ENCODE peak calls at places on chromosomes 11 and 22, in eight cellular contexts. One of them, this sample, is unnamed.

GRCh38 chr11:76769645-76770586 is 13.2 kb upstream of the TSKU start:
- DNase-seq in mammary epithelial cell: peak; percentile 52
- DNase-seq in thoracic aorta: no peak
- DNase-seq in upper lobe of right lung: peak; percentile 78
- DNase-seq in prostate gland: no peak
- DNase-seq in A549: peak; percentile 93
- DNase-seq in IMR-90: peak; percentile 72
- DNase-seq in right lobe of liver: peak; percentile 96
- DNase-seq in this sample: no peak

GRCh38 chr11:117911694-117912093 is 17.5 kb downstream of the TMPRSS13 start:
- DNase-seq in IMR-90: no peak
- DNase-seq in mammary epithelial cell: no peak
- DNase-seq in prostate gland: no peak
- DNase-seq in thoracic aorta: no peak
- DNase-seq in A549: no peak
- DNase-seq in upper lobe of right lung: no peak
- DNase-seq in right lobe of liver: peak; percentile 19
- DNase-seq in this sample: no peak

GRCh38 chr11:69867076-69868002 is 48.1 kb upstream of the FGF3 start:
- DNase-seq in A549: no peak
- DNase-seq in upper lobe of right lung: no peak
- DNase-seq in IMR-90: peak; percentile 53
- DNase-seq in mammary epithelial cell: no peak
- DNase-seq in thoracic aorta: no peak
- DNase-seq in right lobe of liver: peak; percentile 96
- DNase-seq in prostate gland: no peak
- DNase-seq in this sample: no peak

GRCh38 chr11:7442588-7443215 is 42.6 kb upstream of the OLFML1 start:
- DNase-seq in thoracic aorta: no peak
- DNase-seq in mammary epithelial cell: peak; percentile 40
- DNase-seq in A549: peak; percentile 56
- DNase-seq in right lobe of liver: peak; percentile 72
- DNase-seq in upper lobe of right lung: peak; percentile 74
- DNase-seq in prostate gland: peak; percentile 45
- DNase-seq in IMR-90: peak; percentile 31
- DNase-seq in this sample: peak; percentile 11

GRCh38 chr11:2940930-2941821 is 12.0 kb upstream of the PHLDA2 start:
- DNase-seq in A549: no peak
- DNase-seq in mammary epithelial cell: peak; percentile 32
- DNase-seq in thoracic aorta: no peak
- DNase-seq in IMR-90: no peak
- DNase-seq in prostate gland: no peak
- DNase-seq in right lobe of liver: peak; percentile 84
- DNase-seq in upper lobe of right lung: peak; percentile 64
- DNase-seq in this sample: no peak

GRCh38 chr11:111922803-111923202 is 4.1 kb downstream of the C11orf52 start:
- DNase-seq in right lobe of liver: peak; percentile 73
- DNase-seq in upper lobe of right lung: no peak
- DNase-seq in thoracic aorta: peak; percentile 81
- DNase-seq in mammary epithelial cell: peak; percentile 46
- DNase-seq in IMR-90: peak; percentile 89
- DNase-seq in prostate gland: peak; percentile 90
- DNase-seq in A549: no peak
- DNase-seq in this sample: no peak

GRCh38 chr22:37440875-37441274 is 13.6 kb upstream of the ELFN2 start:
- DNase-seq in right lobe of liver: no peak
- DNase-seq in upper lobe of right lung: no peak
- DNase-seq in IMR-90: no peak
- DNase-seq in mammary epithelial cell: no peak
- DNase-seq in A549: no peak
- DNase-seq in prostate gland: no peak
- DNase-seq in thoracic aorta: no peak
- DNase-seq in this sample: no peak

GRCh38 chr11:68505596-68505995 is 45.0 kb downstream of the PPP6R3 start:
- DNase-seq in IMR-90: peak; percentile 42
- DNase-seq in thoracic aorta: no peak
- DNase-seq in mammary epithelial cell: no peak
- DNase-seq in A549: no peak
- DNase-seq in upper lobe of right lung: no peak
- DNase-seq in right lobe of liver: no peak
- DNase-seq in prostate gland: no peak
- DNase-seq in this sample: no peak

DNA sequence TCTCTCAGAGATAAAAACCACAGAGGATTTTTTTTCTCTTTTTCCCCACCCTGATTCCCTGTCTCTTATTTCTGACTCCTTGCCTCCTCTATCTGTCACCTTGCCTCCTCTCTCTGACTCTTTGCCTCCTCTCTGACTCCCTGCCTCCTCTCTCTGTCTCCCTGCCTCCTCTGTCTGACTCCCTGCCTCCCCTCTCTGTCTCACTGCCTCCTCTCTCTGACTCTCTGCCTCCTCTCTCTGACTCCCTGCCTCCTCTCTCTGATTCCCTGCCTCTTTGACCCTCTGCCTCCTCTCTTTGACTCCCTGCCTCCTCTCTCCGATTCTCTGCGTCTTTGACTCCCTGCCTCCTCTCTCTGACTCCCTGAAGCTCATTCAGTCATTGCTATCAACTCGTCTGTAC is 3.1 kb downstream of the RASD2 start:
- DNase-seq in thoracic aorta: no peak
- DNase-seq in upper lobe of right lung: no peak
- DNase-seq in IMR-90: no peak
- DNase-seq in mammary epithelial cell: no peak
- DNase-seq in A549: no peak
- DNase-seq in right lobe of liver: no peak
- DNase-seq in prostate gland: no peak
- DNase-seq in this sample: no peak
- TF ChIP-seq CTCF in thoracic aorta: no peak
- TF ChIP-seq CTCF in upper lobe of right lung: no peak
- TF ChIP-seq CTCF in IMR-90: no peak
- TF ChIP-seq CTCF in mammary epithelial cell: no peak
- TF ChIP-seq CTCF in A549: no peak
- TF ChIP-seq CTCF in right lobe of liver: no peak
- TF ChIP-seq CTCF in prostate gland: no peak
- TF ChIP-seq CTCF in this sample: no peak

GRCh38 chr11:821513-822371 is 3.0 kb downstream of the PNPLA2 start:
- DNase-seq in prostate gland: no peak
- DNase-seq in thoracic aorta: no peak
- DNase-seq in upper lobe of right lung: peak; percentile 83
- DNase-seq in right lobe of liver: no peak
- DNase-seq in IMR-90: no peak
- DNase-seq in mammary epithelial cell: no peak
- DNase-seq in A549: no peak
- DNase-seq in this sample: no peak
- H3K4me1 ChIP-seq in prostate gland: peaks cover 23% of the 10 kb centered on the region
- H3K4me1 ChIP-seq in thoracic aorta: peaks cover 25% of the 10 kb centered on the region
- H3K4me1 ChIP-seq in upper lobe of right lung: peaks cover 37% of the 10 kb centered on the region
- H3K4me1 ChIP-seq in right lobe of liver: peaks cover 48% of the 10 kb centered on the region
- H3K4me1 ChIP-seq in IMR-90: peaks cover 21% of the 10 kb centered on the region
- H3K4me1 ChIP-seq in mammary epithelial cell: peaks cover 31% of the 10 kb centered on the region
- H3K4me1 ChIP-seq in A549: peaks cover 56% of the 10 kb centered on the region
- H3K4me1 ChIP-seq in this sample: peaks cover 25% of the 10 kb centered on the region

GRCh38 chr11:131942878-131943277 is 572.5 kb downstream of the NTM start:
- DNase-seq in IMR-90: no peak
- DNase-seq in right lobe of liver: no peak
- DNase-seq in thoracic aorta: no peak
- DNase-seq in prostate gland: no peak
- DNase-seq in A549: no peak
- DNase-seq in mammary epithelial cell: no peak
- DNase-seq in upper lobe of right lung: no peak
- DNase-seq in this sample: no peak
- TF ChIP-seq CTCF in IMR-90: no peak
- TF ChIP-seq CTCF in right lobe of liver: no peak
- TF ChIP-seq CTCF in thoracic aorta: no peak
- TF ChIP-seq CTCF in prostate gland: no peak
- TF ChIP-seq CTCF in A549: no peak
- TF ChIP-seq CTCF in mammary epithelial cell: no peak
- TF ChIP-seq CTCF in upper lobe of right lung: no peak
- TF ChIP-seq CTCF in this sample: no peak

GRCh38 chr22:46006379-46007002 is 29.5 kb upstream of the WNT7B start:
- DNase-seq in prostate gland: peak; percentile 85
- DNase-seq in upper lobe of right lung: peak; percentile 96
- DNase-seq in thoracic aorta: peak; percentile 85
- DNase-seq in A549: peak; percentile 80
- DNase-seq in IMR-90: peak; percentile 80
- DNase-seq in mammary epithelial cell: peak; percentile 78
- DNase-seq in right lobe of liver: peak; percentile 89
- DNase-seq in this sample: no peak
- H3K4me1 ChIP-seq in prostate gland: peaks cover 11% of the 10 kb centered on the region
- H3K4me1 ChIP-seq in upper lobe of right lung: peaks cover 49% of the 10 kb centered on the region
- H3K4me1 ChIP-seq in thoracic aorta: peaks cover 24% of the 10 kb centered on the region
- H3K4me1 ChIP-seq in A549: peaks cover 31% of the 10 kb centered on the region
- H3K4me1 ChIP-seq in IMR-90: peaks cover 30% of the 10 kb centered on the region
- H3K4me1 ChIP-seq in mammary epithelial cell: peaks cover 46% of the 10 kb centered on the region
- H3K4me1 ChIP-seq in right lobe of liver: peaks cover 7% of the 10 kb centered on the region
- H3K4me1 ChIP-seq in this sample: peaks cover 38% of the 10 kb centered on the region

DNA sequence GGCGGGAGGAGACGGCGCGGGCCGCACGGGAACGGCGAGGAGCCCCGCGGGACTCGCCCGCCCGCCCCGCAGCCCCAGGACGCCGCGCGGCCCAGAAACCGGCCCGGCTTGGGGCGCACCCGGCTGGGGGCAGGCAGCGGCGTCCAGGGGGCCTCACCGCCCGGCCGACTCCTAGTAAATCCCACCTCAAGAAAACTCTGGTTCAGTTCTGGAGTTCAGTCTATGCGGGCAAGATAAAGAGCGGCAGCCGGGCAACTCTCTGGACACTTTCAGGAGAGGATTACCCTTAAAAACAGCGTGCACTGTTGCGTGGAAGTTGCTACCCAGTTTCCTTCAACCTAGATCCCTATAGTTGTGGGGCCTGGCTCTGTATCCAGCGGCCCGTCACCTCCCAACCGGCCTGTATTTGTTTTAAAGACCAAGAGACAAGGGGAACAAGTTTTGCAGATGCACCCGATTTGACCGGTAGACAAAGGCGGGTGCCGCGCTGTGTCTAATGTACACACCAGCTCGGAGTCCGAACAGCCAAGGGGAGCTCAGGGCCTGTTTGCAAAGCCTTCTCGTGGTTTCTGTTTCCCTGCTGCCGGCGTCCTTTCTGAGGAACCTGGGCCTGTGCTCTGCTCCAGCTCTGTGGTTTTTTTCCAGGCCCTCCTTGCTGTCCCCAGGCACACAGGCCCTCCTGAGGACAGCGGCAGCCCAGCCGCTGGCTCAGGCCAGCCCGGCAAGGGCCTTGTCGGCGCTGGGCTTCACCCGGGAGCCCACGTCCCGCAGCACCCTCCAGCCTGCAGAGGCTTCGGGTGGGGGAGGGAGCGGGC is 1.1 kb downstream of the TBX1 start:
- DNase-seq in A549: no peak
- DNase-seq in IMR-90: no peak
- DNase-seq in right lobe of liver: no peak
- DNase-seq in thoracic aorta: no peak
- DNase-seq in prostate gland: no peak
- DNase-seq in upper lobe of right lung: no peak
- DNase-seq in mammary epithelial cell: no peak
- DNase-seq in this sample: no peak
- TF ChIP-seq CTCF in A549: no peak
- TF ChIP-seq CTCF in IMR-90: no peak
- TF ChIP-seq CTCF in right lobe of liver: no peak
- TF ChIP-seq CTCF in thoracic aorta: no peak
- TF ChIP-seq CTCF in prostate gland: no peak
- TF ChIP-seq CTCF in upper lobe of right lung: no peak
- TF ChIP-seq CTCF in mammary epithelial cell: no peak
- TF ChIP-seq CTCF in this sample: no peak

GRCh38 chr11:96230686-96231085 is 112.3 kb downstream of the MAML2 start:
- DNase-seq in upper lobe of right lung: no peak
- DNase-seq in prostate gland: no peak
- DNase-seq in right lobe of liver: no peak
- DNase-seq in thoracic aorta: no peak
- DNase-seq in A549: no peak
- DNase-seq in IMR-90: no peak
- DNase-seq in mammary epithelial cell: no peak
- DNase-seq in this sample: no peak

GRCh38 chr11:96228911-96229310 is 114.1 kb downstream of the MAML2 start:
- DNase-seq in A549: no peak
- DNase-seq in right lobe of liver: no peak
- DNase-seq in upper lobe of right lung: no peak
- DNase-seq in IMR-90: peak; percentile 64
- DNase-seq in mammary epithelial cell: no peak
- DNase-seq in thoracic aorta: no peak
- DNase-seq in prostate gland: no peak
- DNase-seq in this sample: no peak

GRCh38 chr11:96229354-96229973 is 113.5 kb downstream of the MAML2 start:
- DNase-seq in mammary epithelial cell: no peak
- DNase-seq in A549: no peak
- DNase-seq in upper lobe of right lung: no peak
- DNase-seq in thoracic aorta: no peak
- DNase-seq in IMR-90: no peak
- DNase-seq in prostate gland: no peak
- DNase-seq in right lobe of liver: no peak
- DNase-seq in this sample: no peak

GRCh38 chr11:96227244-96227643 is 115.8 kb downstream of the MAML2 start:
- DNase-seq in thoracic aorta: no peak
- DNase-seq in IMR-90: no peak
- DNase-seq in prostate gland: no peak
- DNase-seq in right lobe of liver: no peak
- DNase-seq in mammary epithelial cell: no peak
- DNase-seq in A549: no peak
- DNase-seq in upper lobe of right lung: no peak
- DNase-seq in this sample: no peak

GRCh38 chr11:96228472-96228871 is 114.5 kb downstream of the MAML2 start:
- DNase-seq in prostate gland: peak; percentile 84
- DNase-seq in thoracic aorta: peak; percentile 78
- DNase-seq in IMR-90: peak; percentile 96
- DNase-seq in right lobe of liver: no peak
- DNase-seq in mammary epithelial cell: peak; percentile 86
- DNase-seq in A549: no peak
- DNase-seq in upper lobe of right lung: no peak
- DNase-seq in this sample: peak; percentile 69
- H3K4me1 ChIP-seq in prostate gland: no peaks in the 10 kb centered on the region
- H3K4me1 ChIP-seq in thoracic aorta: peaks cover 42% of the 10 kb centered on the region
- H3K4me1 ChIP-seq in IMR-90: peaks cover 13% of the 10 kb centered on the region
- H3K4me1 ChIP-seq in right lobe of liver: no peaks in the 10 kb centered on the region
- H3K4me1 ChIP-seq in mammary epithelial cell: peaks cover 40% of the 10 kb centered on the region
- H3K4me1 ChIP-seq in A549: peaks cover 26% of the 10 kb centered on the region
- H3K4me1 ChIP-seq in upper lobe of right lung: peaks cover 32% of the 10 kb centered on the region
- H3K4me1 ChIP-seq in this sample: peaks cover 39% of the 10 kb centered on the region

DNA sequence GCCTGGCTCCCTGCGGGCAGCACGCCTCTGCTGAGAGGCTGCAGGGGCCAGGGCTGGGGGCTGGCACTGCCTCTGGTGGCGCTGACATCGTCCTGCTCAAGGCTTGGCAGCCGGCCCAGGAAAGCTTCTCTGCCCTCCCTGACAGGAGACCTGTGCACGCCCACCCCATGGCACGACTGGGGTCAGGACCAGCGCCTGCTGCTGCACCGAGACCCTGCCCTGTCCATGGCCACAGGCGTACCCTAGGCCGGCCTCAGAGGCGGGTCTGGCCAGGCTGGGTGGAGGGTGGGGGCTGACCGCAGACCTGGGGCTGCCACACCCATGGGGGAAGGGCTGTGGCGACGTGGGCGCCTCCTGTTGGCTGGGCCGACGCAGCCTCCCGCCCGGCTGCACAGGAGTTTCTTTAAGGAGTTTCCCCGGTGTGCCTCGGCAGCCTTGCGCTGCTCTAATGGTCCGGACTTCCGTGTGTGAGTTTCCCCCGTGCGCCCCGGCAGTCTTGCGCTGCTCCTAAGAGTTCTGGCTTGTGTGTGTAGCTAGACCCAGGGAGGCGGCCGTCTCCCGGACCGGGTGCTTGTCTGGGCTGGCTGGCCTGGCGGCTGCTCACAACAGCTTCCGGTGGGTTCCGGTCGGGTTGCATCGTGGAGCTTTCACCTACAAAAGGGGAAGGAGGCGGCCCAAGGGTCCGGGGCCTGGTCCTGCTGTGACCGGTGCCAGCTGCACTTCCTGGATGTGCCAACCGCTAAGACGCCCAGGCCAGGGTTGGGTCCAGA is 4.7 kb downstream of the TRABD start:
- DNase-seq in right lobe of liver: peak; percentile 80
- DNase-seq in A549: peak; percentile 68
- DNase-seq in mammary epithelial cell: peak; percentile 78
- DNase-seq in prostate gland: peak; percentile 68
- DNase-seq in thoracic aorta: no peak
- DNase-seq in upper lobe of right lung: peak; percentile 94
- DNase-seq in IMR-90: no peak
- DNase-seq in this sample: peak; percentile 30
- TF ChIP-seq CTCF in right lobe of liver: peak; percentile 59
- TF ChIP-seq CTCF in A549: peak; percentile 36
- TF ChIP-seq CTCF in mammary epithelial cell: peak; percentile 68
- TF ChIP-seq CTCF in prostate gland: peak; percentile 61
- TF ChIP-seq CTCF in thoracic aorta: peak; percentile 1
- TF ChIP-seq CTCF in upper lobe of right lung: peak; percentile 52
- TF ChIP-seq CTCF in IMR-90: peak; percentile 24
- TF ChIP-seq CTCF in this sample: peak; percentile 64